ENCODE peak calls at places on chromosomes 13 and 19, in seven cellular contexts. One of them, this sample, is unnamed.

GRCh38 chr19:21046489-21046888 is 26.0 kb downstream of the ZNF430 start:
- DNase-seq in NCI-H1092: no peak
- DNase-seq in hepatic stellate cell: no peak
- DNase-seq in activated gamma-delta T cell treated with anti-CD3 and anti-CD28 coated beads, Interleukin-2, amount 50 U/mL, for 16 hours: no peak
- DNase-seq in stimulated activated CD8-positive, alpha-beta memory T cell treated with anti-CD3 and anti-CD28 coated beads, Interleukin-12 subunit alpha, Interleukin-12 subunit beta, amount 100 ng/mL, for 1 hour: no peak
- DNase-seq in NCI-H1694 treated with DMSO at 0.1 percent for 48 hours: no peak
- DNase-seq in nucleus accumbens: no peak
- DNase-seq in this sample: no peak

GRCh38 chr19:55464669-55465068 is at the start of gene C19orf85:
- DNase-seq in NCI-H1092: no peak
- DNase-seq in hepatic stellate cell: no peak
- DNase-seq in activated gamma-delta T cell treated with anti-CD3 and anti-CD28 coated beads, Interleukin-2, amount 50 U/mL, for 16 hours: no peak
- DNase-seq in stimulated activated CD8-positive, alpha-beta memory T cell treated with anti-CD3 and anti-CD28 coated beads, Interleukin-12 subunit alpha, Interleukin-12 subunit beta, amount 100 ng/mL, for 1 hour: no peak
- DNase-seq in NCI-H1694 treated with DMSO at 0.1 percent for 48 hours: no peak
- DNase-seq in nucleus accumbens: no peak
- DNase-seq in this sample: no peak

GRCh38 chr13:69040898-69041297 is 1066.7 kb upstream of the ATXN8OS start:
- DNase-seq in NCI-H1092: no peak
- DNase-seq in hepatic stellate cell: no peak
- DNase-seq in activated gamma-delta T cell treated with anti-CD3 and anti-CD28 coated beads, Interleukin-2, amount 50 U/mL, for 16 hours: no peak
- DNase-seq in stimulated activated CD8-positive, alpha-beta memory T cell treated with anti-CD3 and anti-CD28 coated beads, Interleukin-12 subunit alpha, Interleukin-12 subunit beta, amount 100 ng/mL, for 1 hour: no peak
- DNase-seq in NCI-H1694 treated with DMSO at 0.1 percent for 48 hours: no peak
- DNase-seq in nucleus accumbens: no peak
- DNase-seq in this sample: no peak

GRCh38 chr13:39306639-39307589 is 268.7 kb downstream of the NHLRC3 start:
- DNase-seq in NCI-H1092: no peak
- DNase-seq in hepatic stellate cell: no peak
- DNase-seq in activated gamma-delta T cell treated with anti-CD3 and anti-CD28 coated beads, Interleukin-2, amount 50 U/mL, for 16 hours: no peak
- DNase-seq in stimulated activated CD8-positive, alpha-beta memory T cell treated with anti-CD3 and anti-CD28 coated beads, Interleukin-12 subunit alpha, Interleukin-12 subunit beta, amount 100 ng/mL, for 1 hour: no peak
- DNase-seq in NCI-H1694 treated with DMSO at 0.1 percent for 48 hours: no peak
- DNase-seq in nucleus accumbens: no peak
- DNase-seq in this sample: no peak

GRCh38 chr13:97328222-97328790 is 105.7 kb upstream of the RAP2A start:
- DNase-seq in NCI-H1092: no peak
- DNase-seq in hepatic stellate cell: peak
- DNase-seq in activated gamma-delta T cell treated with anti-CD3 and anti-CD28 coated beads, Interleukin-2, amount 50 U/mL, for 16 hours: no peak
- DNase-seq in stimulated activated CD8-positive, alpha-beta memory T cell treated with anti-CD3 and anti-CD28 coated beads, Interleukin-12 subunit alpha, Interleukin-12 subunit beta, amount 100 ng/mL, for 1 hour: no peak
- DNase-seq in NCI-H1694 treated with DMSO at 0.1 percent for 48 hours: no peak
- DNase-seq in nucleus accumbens: no peak
- DNase-seq in this sample: peak

GRCh38 chr19:45523642-45524256 is 16.5 kb downstream of the VASP start:
- DNase-seq in NCI-H1092: peak
- DNase-seq in hepatic stellate cell: peak
- DNase-seq in activated gamma-delta T cell treated with anti-CD3 and anti-CD28 coated beads, Interleukin-2, amount 50 U/mL, for 16 hours: no peak
- DNase-seq in stimulated activated CD8-positive, alpha-beta memory T cell treated with anti-CD3 and anti-CD28 coated beads, Interleukin-12 subunit alpha, Interleukin-12 subunit beta, amount 100 ng/mL, for 1 hour: peak
- DNase-seq in NCI-H1694 treated with DMSO at 0.1 percent for 48 hours: peak
- DNase-seq in nucleus accumbens: peak
- DNase-seq in this sample: peak

GRCh38 chr19:54388001-54388802 is 23.5 kb upstream of the LAIR1 start:
- DNase-seq in NCI-H1092: no peak
- DNase-seq in hepatic stellate cell: no peak
- DNase-seq in activated gamma-delta T cell treated with anti-CD3 and anti-CD28 coated beads, Interleukin-2, amount 50 U/mL, for 16 hours: no peak
- DNase-seq in stimulated activated CD8-positive, alpha-beta memory T cell treated with anti-CD3 and anti-CD28 coated beads, Interleukin-12 subunit alpha, Interleukin-12 subunit beta, amount 100 ng/mL, for 1 hour: peak
- DNase-seq in NCI-H1694 treated with DMSO at 0.1 percent for 48 hours: no peak
- DNase-seq in nucleus accumbens: no peak
- DNase-seq in this sample: no peak

GRCh38 chr19:34963531-34964406 is at the start of gene ZNF792:
- DNase-seq in NCI-H1092: peak
- DNase-seq in hepatic stellate cell: peak
- DNase-seq in activated gamma-delta T cell treated with anti-CD3 and anti-CD28 coated beads, Interleukin-2, amount 50 U/mL, for 16 hours: peak
- DNase-seq in stimulated activated CD8-positive, alpha-beta memory T cell treated with anti-CD3 and anti-CD28 coated beads, Interleukin-12 subunit alpha, Interleukin-12 subunit beta, amount 100 ng/mL, for 1 hour: peak
- DNase-seq in NCI-H1694 treated with DMSO at 0.1 percent for 48 hours: peak
- DNase-seq in nucleus accumbens: peak
- DNase-seq in this sample: peak

GRCh38 chr19:53881482-53882390 is at the start of gene PRKCG:
- DNase-seq in NCI-H1092: no peak
- DNase-seq in hepatic stellate cell: no peak
- DNase-seq in activated gamma-delta T cell treated with anti-CD3 and anti-CD28 coated beads, Interleukin-2, amount 50 U/mL, for 16 hours: peak
- DNase-seq in stimulated activated CD8-positive, alpha-beta memory T cell treated with anti-CD3 and anti-CD28 coated beads, Interleukin-12 subunit alpha, Interleukin-12 subunit beta, amount 100 ng/mL, for 1 hour: peak
- DNase-seq in NCI-H1694 treated with DMSO at 0.1 percent for 48 hours: no peak
- DNase-seq in nucleus accumbens: peak
- DNase-seq in this sample: no peak

GRCh38 chr19:45862271-45862563 is 730 bp downstream of the SYMPK start:
- DNase-seq in NCI-H1092: no peak
- DNase-seq in hepatic stellate cell: no peak
- DNase-seq in activated gamma-delta T cell treated with anti-CD3 and anti-CD28 coated beads, Interleukin-2, amount 50 U/mL, for 16 hours: no peak
- DNase-seq in stimulated activated CD8-positive, alpha-beta memory T cell treated with anti-CD3 and anti-CD28 coated beads, Interleukin-12 subunit alpha, Interleukin-12 subunit beta, amount 100 ng/mL, for 1 hour: no peak
- DNase-seq in NCI-H1694 treated with DMSO at 0.1 percent for 48 hours: no peak
- DNase-seq in nucleus accumbens: no peak
- DNase-seq in this sample: no peak

GRCh38 chr13:110758195-110758594 is 44.7 kb downstream of the ING1 start:
- DNase-seq in NCI-H1092: no peak
- DNase-seq in hepatic stellate cell: no peak
- DNase-seq in activated gamma-delta T cell treated with anti-CD3 and anti-CD28 coated beads, Interleukin-2, amount 50 U/mL, for 16 hours: no peak
- DNase-seq in stimulated activated CD8-positive, alpha-beta memory T cell treated with anti-CD3 and anti-CD28 coated beads, Interleukin-12 subunit alpha, Interleukin-12 subunit beta, amount 100 ng/mL, for 1 hour: no peak
- DNase-seq in NCI-H1694 treated with DMSO at 0.1 percent for 48 hours: no peak
- DNase-seq in nucleus accumbens: no peak
- DNase-seq in this sample: no peak

GRCh38 chr13:112725346-112726017 is 35.6 kb downstream of the ATP11A start:
- DNase-seq in NCI-H1092: peak
- DNase-seq in hepatic stellate cell: peak
- DNase-seq in activated gamma-delta T cell treated with anti-CD3 and anti-CD28 coated beads, Interleukin-2, amount 50 U/mL, for 16 hours: no peak
- DNase-seq in stimulated activated CD8-positive, alpha-beta memory T cell treated with anti-CD3 and anti-CD28 coated beads, Interleukin-12 subunit alpha, Interleukin-12 subunit beta, amount 100 ng/mL, for 1 hour: no peak
- DNase-seq in NCI-H1694 treated with DMSO at 0.1 percent for 48 hours: peak
- DNase-seq in nucleus accumbens: no peak
- DNase-seq in this sample: no peak

GRCh38 chr19:1468274-1469199 is 10.5 kb downstream of the C19orf25 start:
- DNase-seq in NCI-H1092: no peak
- DNase-seq in hepatic stellate cell: no peak
- DNase-seq in activated gamma-delta T cell treated with anti-CD3 and anti-CD28 coated beads, Interleukin-2, amount 50 U/mL, for 16 hours: no peak
- DNase-seq in stimulated activated CD8-positive, alpha-beta memory T cell treated with anti-CD3 and anti-CD28 coated beads, Interleukin-12 subunit alpha, Interleukin-12 subunit beta, amount 100 ng/mL, for 1 hour: no peak
- DNase-seq in NCI-H1694 treated with DMSO at 0.1 percent for 48 hours: no peak
- DNase-seq in nucleus accumbens: no peak
- DNase-seq in this sample: no peak

GRCh38 chr19:7579182-7579581 is 16.5 kb upstream of the CAMSAP3 start:
- DNase-seq in NCI-H1092: no peak
- DNase-seq in hepatic stellate cell: no peak
- DNase-seq in activated gamma-delta T cell treated with anti-CD3 and anti-CD28 coated beads, Interleukin-2, amount 50 U/mL, for 16 hours: no peak
- DNase-seq in stimulated activated CD8-positive, alpha-beta memory T cell treated with anti-CD3 and anti-CD28 coated beads, Interleukin-12 subunit alpha, Interleukin-12 subunit beta, amount 100 ng/mL, for 1 hour: no peak
- DNase-seq in NCI-H1694 treated with DMSO at 0.1 percent for 48 hours: no peak
- DNase-seq in nucleus accumbens: no peak
- DNase-seq in this sample: no peak

GRCh38 chr13:100234006-100234405 is 145.1 kb downstream of the PCCA start:
- DNase-seq in NCI-H1092: peak
- DNase-seq in hepatic stellate cell: no peak
- DNase-seq in activated gamma-delta T cell treated with anti-CD3 and anti-CD28 coated beads, Interleukin-2, amount 50 U/mL, for 16 hours: no peak
- DNase-seq in stimulated activated CD8-positive, alpha-beta memory T cell treated with anti-CD3 and anti-CD28 coated beads, Interleukin-12 subunit alpha, Interleukin-12 subunit beta, amount 100 ng/mL, for 1 hour: no peak
- DNase-seq in NCI-H1694 treated with DMSO at 0.1 percent for 48 hours: no peak
- DNase-seq in nucleus accumbens: no peak
- DNase-seq in this sample: no peak

GRCh38 chr19:22634450-22634827 is 315 bp downstream of the ZNF492 start:
- DNase-seq in NCI-H1092: no peak
- DNase-seq in hepatic stellate cell: no peak
- DNase-seq in activated gamma-delta T cell treated with anti-CD3 and anti-CD28 coated beads, Interleukin-2, amount 50 U/mL, for 16 hours: no peak
- DNase-seq in stimulated activated CD8-positive, alpha-beta memory T cell treated with anti-CD3 and anti-CD28 coated beads, Interleukin-12 subunit alpha, Interleukin-12 subunit beta, amount 100 ng/mL, for 1 hour: no peak
- DNase-seq in NCI-H1694 treated with DMSO at 0.1 percent for 48 hours: no peak
- DNase-seq in nucleus accumbens: no peak
- DNase-seq in this sample: no peak

GRCh38 chr19:49677232-49677881 is at the start of gene PRMT1:
- DNase-seq in NCI-H1092: no peak
- DNase-seq in hepatic stellate cell: peak
- DNase-seq in activated gamma-delta T cell treated with anti-CD3 and anti-CD28 coated beads, Interleukin-2, amount 50 U/mL, for 16 hours: peak
- DNase-seq in stimulated activated CD8-positive, alpha-beta memory T cell treated with anti-CD3 and anti-CD28 coated beads, Interleukin-12 subunit alpha, Interleukin-12 subunit beta, amount 100 ng/mL, for 1 hour: no peak
- DNase-seq in NCI-H1694 treated with DMSO at 0.1 percent for 48 hours: peak
- DNase-seq in nucleus accumbens: peak
- DNase-seq in this sample: no peak

GRCh38 chr13:40590112-40590862 is 76.2 kb downstream of the FOXO1 start:
- DNase-seq in NCI-H1092: no peak
- DNase-seq in hepatic stellate cell: no peak
- DNase-seq in activated gamma-delta T cell treated with anti-CD3 and anti-CD28 coated beads, Interleukin-2, amount 50 U/mL, for 16 hours: no peak
- DNase-seq in stimulated activated CD8-positive, alpha-beta memory T cell treated with anti-CD3 and anti-CD28 coated beads, Interleukin-12 subunit alpha, Interleukin-12 subunit beta, amount 100 ng/mL, for 1 hour: no peak
- DNase-seq in NCI-H1694 treated with DMSO at 0.1 percent for 48 hours: no peak
- DNase-seq in nucleus accumbens: no peak
- DNase-seq in this sample: no peak

GRCh38 chr13:67095621-67096020 is 134.5 kb downstream of the PCDH9 start:
- DNase-seq in NCI-H1092: no peak
- DNase-seq in hepatic stellate cell: no peak
- DNase-seq in activated gamma-delta T cell treated with anti-CD3 and anti-CD28 coated beads, Interleukin-2, amount 50 U/mL, for 16 hours: no peak
- DNase-seq in stimulated activated CD8-positive, alpha-beta memory T cell treated with anti-CD3 and anti-CD28 coated beads, Interleukin-12 subunit alpha, Interleukin-12 subunit beta, amount 100 ng/mL, for 1 hour: no peak
- DNase-seq in NCI-H1694 treated with DMSO at 0.1 percent for 48 hours: no peak
- DNase-seq in nucleus accumbens: no peak
- DNase-seq in this sample: no peak

GRCh38 chr13:52695856-52696255 is 43.2 kb downstream of the SUGT1 start:
- DNase-seq in NCI-H1092: no peak
- DNase-seq in hepatic stellate cell: no peak
- DNase-seq in activated gamma-delta T cell treated with anti-CD3 and anti-CD28 coated beads, Interleukin-2, amount 50 U/mL, for 16 hours: no peak
- DNase-seq in stimulated activated CD8-positive, alpha-beta memory T cell treated with anti-CD3 and anti-CD28 coated beads, Interleukin-12 subunit alpha, Interleukin-12 subunit beta, amount 100 ng/mL, for 1 hour: no peak
- DNase-seq in NCI-H1694 treated with DMSO at 0.1 percent for 48 hours: no peak
- DNase-seq in nucleus accumbens: no peak
- DNase-seq in this sample: no peak

GRCh38 chr19:41784337-41785239 is 11.8 kb upstream of the CEACAM3 start:
- DNase-seq in NCI-H1092: no peak
- DNase-seq in hepatic stellate cell: no peak
- DNase-seq in activated gamma-delta T cell treated with anti-CD3 and anti-CD28 coated beads, Interleukin-2, amount 50 U/mL, for 16 hours: no peak
- DNase-seq in stimulated activated CD8-positive, alpha-beta memory T cell treated with anti-CD3 and anti-CD28 coated beads, Interleukin-12 subunit alpha, Interleukin-12 subunit beta, amount 100 ng/mL, for 1 hour: no peak
- DNase-seq in NCI-H1694 treated with DMSO at 0.1 percent for 48 hours: peak
- DNase-seq in nucleus accumbens: no peak
- DNase-seq in this sample: no peak

GRCh38 chr13:99985243-99985874 is 3.8 kb downstream of the ZIC2 start:
- DNase-seq in NCI-H1092: no peak
- DNase-seq in hepatic stellate cell: no peak
- DNase-seq in activated gamma-delta T cell treated with anti-CD3 and anti-CD28 coated beads, Interleukin-2, amount 50 U/mL, for 16 hours: no peak
- DNase-seq in stimulated activated CD8-positive, alpha-beta memory T cell treated with anti-CD3 and anti-CD28 coated beads, Interleukin-12 subunit alpha, Interleukin-12 subunit beta, amount 100 ng/mL, for 1 hour: no peak
- DNase-seq in NCI-H1694 treated with DMSO at 0.1 percent for 48 hours: no peak
- DNase-seq in nucleus accumbens: no peak
- DNase-seq in this sample: no peak

GRCh38 chr13:110187501-110188161 is 119.3 kb downstream of the COL4A1 start:
- DNase-seq in NCI-H1092: no peak
- DNase-seq in hepatic stellate cell: peak
- DNase-seq in activated gamma-delta T cell treated with anti-CD3 and anti-CD28 coated beads, Interleukin-2, amount 50 U/mL, for 16 hours: no peak
- DNase-seq in stimulated activated CD8-positive, alpha-beta memory T cell treated with anti-CD3 and anti-CD28 coated beads, Interleukin-12 subunit alpha, Interleukin-12 subunit beta, amount 100 ng/mL, for 1 hour: no peak
- DNase-seq in NCI-H1694 treated with DMSO at 0.1 percent for 48 hours: no peak
- DNase-seq in nucleus accumbens: no peak
- DNase-seq in this sample: peak

GRCh38 chr13:26867451-26868067 is 107.0 kb upstream of the GPR12 start:
- DNase-seq in NCI-H1092: no peak
- DNase-seq in hepatic stellate cell: peak
- DNase-seq in activated gamma-delta T cell treated with anti-CD3 and anti-CD28 coated beads, Interleukin-2, amount 50 U/mL, for 16 hours: no peak
- DNase-seq in stimulated activated CD8-positive, alpha-beta memory T cell treated with anti-CD3 and anti-CD28 coated beads, Interleukin-12 subunit alpha, Interleukin-12 subunit beta, amount 100 ng/mL, for 1 hour: no peak
- DNase-seq in NCI-H1694 treated with DMSO at 0.1 percent for 48 hours: peak
- DNase-seq in nucleus accumbens: peak
- DNase-seq in this sample: peak

GRCh38 chr13:55816976-55817601 is 1323.6 kb upstream of the PRR20A start:
- DNase-seq in NCI-H1092: peak
- DNase-seq in hepatic stellate cell: no peak
- DNase-seq in activated gamma-delta T cell treated with anti-CD3 and anti-CD28 coated beads, Interleukin-2, amount 50 U/mL, for 16 hours: no peak
- DNase-seq in stimulated activated CD8-positive, alpha-beta memory T cell treated with anti-CD3 and anti-CD28 coated beads, Interleukin-12 subunit alpha, Interleukin-12 subunit beta, amount 100 ng/mL, for 1 hour: no peak
- DNase-seq in NCI-H1694 treated with DMSO at 0.1 percent for 48 hours: no peak
- DNase-seq in nucleus accumbens: no peak
- DNase-seq in this sample: no peak

GRCh38 chr13:32837307-32837972 is 178.8 kb upstream of the KL start:
- DNase-seq in NCI-H1092: no peak
- DNase-seq in hepatic stellate cell: no peak
- DNase-seq in activated gamma-delta T cell treated with anti-CD3 and anti-CD28 coated beads, Interleukin-2, amount 50 U/mL, for 16 hours: no peak
- DNase-seq in stimulated activated CD8-positive, alpha-beta memory T cell treated with anti-CD3 and anti-CD28 coated beads, Interleukin-12 subunit alpha, Interleukin-12 subunit beta, amount 100 ng/mL, for 1 hour: no peak
- DNase-seq in NCI-H1694 treated with DMSO at 0.1 percent for 48 hours: no peak
- DNase-seq in nucleus accumbens: no peak
- DNase-seq in this sample: no peak

GRCh38 chr19:44644391-44645016 is 794 bp downstream of the PVR start:
- DNase-seq in NCI-H1092: no peak
- DNase-seq in hepatic stellate cell: peak
- DNase-seq in activated gamma-delta T cell treated with anti-CD3 and anti-CD28 coated beads, Interleukin-2, amount 50 U/mL, for 16 hours: no peak
- DNase-seq in stimulated activated CD8-positive, alpha-beta memory T cell treated with anti-CD3 and anti-CD28 coated beads, Interleukin-12 subunit alpha, Interleukin-12 subunit beta, amount 100 ng/mL, for 1 hour: no peak
- DNase-seq in NCI-H1694 treated with DMSO at 0.1 percent for 48 hours: peak
- DNase-seq in nucleus accumbens: peak
- DNase-seq in this sample: peak

GRCh38 chr19:926595-927043 is 784 bp downstream of the ARID3A start:
- DNase-seq in NCI-H1092: no peak
- DNase-seq in hepatic stellate cell: peak
- DNase-seq in activated gamma-delta T cell treated with anti-CD3 and anti-CD28 coated beads, Interleukin-2, amount 50 U/mL, for 16 hours: no peak
- DNase-seq in stimulated activated CD8-positive, alpha-beta memory T cell treated with anti-CD3 and anti-CD28 coated beads, Interleukin-12 subunit alpha, Interleukin-12 subunit beta, amount 100 ng/mL, for 1 hour: no peak
- DNase-seq in NCI-H1694 treated with DMSO at 0.1 percent for 48 hours: no peak
- DNase-seq in nucleus accumbens: no peak
- DNase-seq in this sample: no peak

GRCh38 chr19:35939307-35940077 is 3.3 kb downstream of the LRFN3 start:
- DNase-seq in NCI-H1092: no peak
- DNase-seq in hepatic stellate cell: no peak
- DNase-seq in activated gamma-delta T cell treated with anti-CD3 and anti-CD28 coated beads, Interleukin-2, amount 50 U/mL, for 16 hours: no peak
- DNase-seq in stimulated activated CD8-positive, alpha-beta memory T cell treated with anti-CD3 and anti-CD28 coated beads, Interleukin-12 subunit alpha, Interleukin-12 subunit beta, amount 100 ng/mL, for 1 hour: no peak
- DNase-seq in NCI-H1694 treated with DMSO at 0.1 percent for 48 hours: no peak
- DNase-seq in nucleus accumbens: no peak
- DNase-seq in this sample: no peak

GRCh38 chr13:90201198-90201597 is 1146.3 kb upstream of the MIR17HG start:
- DNase-seq in NCI-H1092: no peak
- DNase-seq in hepatic stellate cell: no peak
- DNase-seq in activated gamma-delta T cell treated with anti-CD3 and anti-CD28 coated beads, Interleukin-2, amount 50 U/mL, for 16 hours: no peak
- DNase-seq in stimulated activated CD8-positive, alpha-beta memory T cell treated with anti-CD3 and anti-CD28 coated beads, Interleukin-12 subunit alpha, Interleukin-12 subunit beta, amount 100 ng/mL, for 1 hour: no peak
- DNase-seq in NCI-H1694 treated with DMSO at 0.1 percent for 48 hours: no peak
- DNase-seq in nucleus accumbens: no peak
- DNase-seq in this sample: no peak

GRCh38 chr19:40348961-40349507 is 539 bp downstream of the PLD3 start:
- DNase-seq in NCI-H1092: peak
- DNase-seq in hepatic stellate cell: peak
- DNase-seq in activated gamma-delta T cell treated with anti-CD3 and anti-CD28 coated beads, Interleukin-2, amount 50 U/mL, for 16 hours: no peak
- DNase-seq in stimulated activated CD8-positive, alpha-beta memory T cell treated with anti-CD3 and anti-CD28 coated beads, Interleukin-12 subunit alpha, Interleukin-12 subunit beta, amount 100 ng/mL, for 1 hour: no peak
- DNase-seq in NCI-H1694 treated with DMSO at 0.1 percent for 48 hours: peak
- DNase-seq in nucleus accumbens: no peak
- DNase-seq in this sample: no peak

GRCh38 chr19:21569497-21569870 is 64.1 kb downstream of the ZNF429 start:
- DNase-seq in NCI-H1092: no peak
- DNase-seq in hepatic stellate cell: no peak
- DNase-seq in activated gamma-delta T cell treated with anti-CD3 and anti-CD28 coated beads, Interleukin-2, amount 50 U/mL, for 16 hours: no peak
- DNase-seq in stimulated activated CD8-positive, alpha-beta memory T cell treated with anti-CD3 and anti-CD28 coated beads, Interleukin-12 subunit alpha, Interleukin-12 subunit beta, amount 100 ng/mL, for 1 hour: no peak
- DNase-seq in NCI-H1694 treated with DMSO at 0.1 percent for 48 hours: no peak
- DNase-seq in nucleus accumbens: peak
- DNase-seq in this sample: no peak

This sample was measured in HTR-8/SVneo.